ENCODE peak calls at places on chromosomes 16 and 17, in eight cellular contexts. One of them, this sample, is unnamed.

GRCh38 chr16:82830944-82831343 is 204.2 kb downstream of the CDH13 start:
- DNase-seq in uterus: no peak
- DNase-seq in pancreas: no peak
- DNase-seq in bronchial epithelial cell: no peak
- DNase-seq in dorsolateral prefrontal cortex: no peak
- DNase-seq in tibial artery: no peak
- DNase-seq in skeletal muscle cell: no peak
- DNase-seq in CD8-positive, alpha-beta T cell: no peak
- DNase-seq in this sample: no peak

GRCh38 chr16:74309789-74310781 is 13.5 kb downstream of the PSMD7 start:
- DNase-seq in tibial artery: no peak
- DNase-seq in bronchial epithelial cell: peak
- DNase-seq in dorsolateral prefrontal cortex: no peak
- DNase-seq in pancreas: no peak
- DNase-seq in CD8-positive, alpha-beta T cell: no peak
- DNase-seq in uterus: no peak
- DNase-seq in skeletal muscle cell: no peak
- DNase-seq in this sample: peak

GRCh38 chr17:78589885-78590284 is 12.7 kb upstream of the DNAH17 start:
- DNase-seq in CD8-positive, alpha-beta T cell: no peak
- DNase-seq in bronchial epithelial cell: no peak
- DNase-seq in pancreas: no peak
- DNase-seq in skeletal muscle cell: no peak
- DNase-seq in tibial artery: no peak
- DNase-seq in dorsolateral prefrontal cortex: no peak
- DNase-seq in uterus: no peak
- DNase-seq in this sample: no peak

GRCh38 chr17:3447625-3448024 is 14.0 kb upstream of the OR1E2 start:
- DNase-seq in skeletal muscle cell: no peak
- DNase-seq in dorsolateral prefrontal cortex: no peak
- DNase-seq in tibial artery: no peak
- DNase-seq in pancreas: no peak
- DNase-seq in bronchial epithelial cell: peak
- DNase-seq in CD8-positive, alpha-beta T cell: no peak
- DNase-seq in uterus: no peak
- DNase-seq in this sample: peak

GRCh38 chr17:7379134-7379533 is 1.8 kb upstream of the TNK1 start:
- DNase-seq in CD8-positive, alpha-beta T cell: no peak
- DNase-seq in uterus: no peak
- DNase-seq in skeletal muscle cell: no peak
- DNase-seq in dorsolateral prefrontal cortex: no peak
- DNase-seq in pancreas: no peak
- DNase-seq in tibial artery: no peak
- DNase-seq in bronchial epithelial cell: no peak
- DNase-seq in this sample: no peak

GRCh38 chr17:49260922-49261291 is 30.3 kb upstream of the PHOSPHO1 start:
- DNase-seq in dorsolateral prefrontal cortex: no peak
- DNase-seq in tibial artery: no peak
- DNase-seq in uterus: no peak
- DNase-seq in pancreas: no peak
- DNase-seq in skeletal muscle cell: no peak
- DNase-seq in CD8-positive, alpha-beta T cell: no peak
- DNase-seq in bronchial epithelial cell: no peak
- DNase-seq in this sample: no peak

GRCh38 chr16:89599451-89599858 is 14.0 kb upstream of the DPEP1 start:
- DNase-seq in uterus: no peak
- DNase-seq in skeletal muscle cell: no peak
- DNase-seq in dorsolateral prefrontal cortex: no peak
- DNase-seq in pancreas: peak
- DNase-seq in CD8-positive, alpha-beta T cell: no peak
- DNase-seq in bronchial epithelial cell: peak
- DNase-seq in tibial artery: no peak
- DNase-seq in this sample: no peak

GRCh38 chr17:8151120-8151640 is 1.0 kb downstream of the PER1 start:
- DNase-seq in pancreas: peak
- DNase-seq in CD8-positive, alpha-beta T cell: peak
- DNase-seq in tibial artery: peak
- DNase-seq in uterus: peak
- DNase-seq in dorsolateral prefrontal cortex: peak
- DNase-seq in skeletal muscle cell: peak
- DNase-seq in bronchial epithelial cell: peak
- DNase-seq in this sample: peak

GRCh38 chr17:18235743-18236256 is 10.4 kb downstream of the LLGL1 start:
- DNase-seq in uterus: no peak
- DNase-seq in skeletal muscle cell: peak
- DNase-seq in bronchial epithelial cell: peak
- DNase-seq in tibial artery: no peak
- DNase-seq in CD8-positive, alpha-beta T cell: no peak
- DNase-seq in pancreas: no peak
- DNase-seq in dorsolateral prefrontal cortex: no peak
- DNase-seq in this sample: no peak

GRCh38 chr17:42329025-42329976 is 41.0 kb downstream of the STAT5A start:
- DNase-seq in pancreas: no peak
- DNase-seq in uterus: no peak
- DNase-seq in bronchial epithelial cell: peak
- DNase-seq in skeletal muscle cell: no peak
- DNase-seq in CD8-positive, alpha-beta T cell: no peak
- DNase-seq in tibial artery: no peak
- DNase-seq in dorsolateral prefrontal cortex: no peak
- DNase-seq in this sample: no peak
- H3K4me3 ChIP-seq in pancreas: no peak
- H3K4me3 ChIP-seq in uterus: no peak
- H3K4me3 ChIP-seq in bronchial epithelial cell: no peak
- H3K4me3 ChIP-seq in skeletal muscle cell: no peak
- H3K4me3 ChIP-seq in CD8-positive, alpha-beta T cell: no peak
- H3K4me3 ChIP-seq in tibial artery: no peak
- H3K4me3 ChIP-seq in dorsolateral prefrontal cortex: no peak
- H3K4me3 ChIP-seq in this sample: no peak

GRCh38 chr17:79776378-79777165 is 1.4 kb upstream of the CBX2 start:
- DNase-seq in uterus: no peak
- DNase-seq in bronchial epithelial cell: no peak
- DNase-seq in dorsolateral prefrontal cortex: no peak
- DNase-seq in skeletal muscle cell: no peak
- DNase-seq in CD8-positive, alpha-beta T cell: no peak
- DNase-seq in tibial artery: no peak
- DNase-seq in pancreas: no peak
- DNase-seq in this sample: no peak

GRCh38 chr17:79775635-79776034 is 2.3 kb upstream of the CBX2 start:
- DNase-seq in bronchial epithelial cell: no peak
- DNase-seq in dorsolateral prefrontal cortex: no peak
- DNase-seq in skeletal muscle cell: no peak
- DNase-seq in uterus: no peak
- DNase-seq in CD8-positive, alpha-beta T cell: no peak
- DNase-seq in tibial artery: no peak
- DNase-seq in pancreas: no peak
- DNase-seq in this sample: no peak

GRCh38 chr17:79777844-79778503 is at the start of gene CBX2:
- DNase-seq in CD8-positive, alpha-beta T cell: peak
- DNase-seq in bronchial epithelial cell: peak
- DNase-seq in uterus: peak
- DNase-seq in pancreas: peak
- DNase-seq in tibial artery: no peak
- DNase-seq in dorsolateral prefrontal cortex: peak
- DNase-seq in skeletal muscle cell: no peak
- DNase-seq in this sample: peak

GRCh38 chr17:79778504-79779087 is 648 bp downstream of the CBX2 start:
- DNase-seq in CD8-positive, alpha-beta T cell: no peak
- DNase-seq in dorsolateral prefrontal cortex: no peak
- DNase-seq in tibial artery: no peak
- DNase-seq in pancreas: peak
- DNase-seq in skeletal muscle cell: no peak
- DNase-seq in uterus: no peak
- DNase-seq in bronchial epithelial cell: no peak
- DNase-seq in this sample: no peak

DNA sequence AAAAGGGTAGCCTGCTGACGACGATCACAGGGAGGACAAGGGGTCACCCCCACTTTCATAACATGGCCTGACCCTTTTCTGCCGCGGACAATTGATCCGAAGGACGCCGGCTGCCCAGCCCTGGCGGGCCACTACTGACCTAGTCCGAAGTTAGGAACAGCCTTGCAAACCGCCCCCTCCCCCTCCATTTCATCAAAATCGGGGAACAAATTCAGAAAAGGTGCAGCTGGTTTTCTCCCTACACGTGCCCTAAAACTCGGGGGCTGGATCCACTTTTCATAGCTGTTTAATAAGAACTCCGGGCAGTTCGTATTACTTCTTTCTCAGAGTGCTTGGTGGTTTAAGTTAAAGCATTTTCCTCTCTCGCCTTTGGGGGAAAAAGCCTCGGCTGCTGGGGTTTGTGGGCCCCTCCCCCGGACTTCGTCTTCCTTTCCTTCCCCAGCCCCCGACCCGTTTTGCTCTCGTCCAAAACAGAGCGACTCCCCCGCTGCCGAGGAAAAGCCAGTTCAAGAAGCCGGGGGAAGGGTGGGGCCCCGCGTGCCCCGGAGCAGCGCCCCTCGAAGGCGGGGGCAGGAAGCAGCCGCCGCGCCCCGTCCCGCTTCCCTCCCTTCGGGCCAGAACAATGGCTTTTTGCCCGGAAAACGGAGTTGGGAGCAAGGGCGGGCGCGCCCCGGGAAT is 643 bp upstream of the CBX2 start:
- DNase-seq in pancreas: peak
- DNase-seq in CD8-positive, alpha-beta T cell: no peak
- DNase-seq in dorsolateral prefrontal cortex: no peak
- DNase-seq in uterus: peak
- DNase-seq in bronchial epithelial cell: no peak
- DNase-seq in tibial artery: peak
- DNase-seq in skeletal muscle cell: no peak
- DNase-seq in this sample: peak
- H3K4me3 ChIP-seq in pancreas: peak
- H3K4me3 ChIP-seq in CD8-positive, alpha-beta T cell: peak
- H3K4me3 ChIP-seq in dorsolateral prefrontal cortex: peak
- H3K4me3 ChIP-seq in uterus: peak
- H3K4me3 ChIP-seq in bronchial epithelial cell: peak
- H3K4me3 ChIP-seq in tibial artery: peak
- H3K4me3 ChIP-seq in skeletal muscle cell: peak
- H3K4me3 ChIP-seq in this sample: peak

DNA sequence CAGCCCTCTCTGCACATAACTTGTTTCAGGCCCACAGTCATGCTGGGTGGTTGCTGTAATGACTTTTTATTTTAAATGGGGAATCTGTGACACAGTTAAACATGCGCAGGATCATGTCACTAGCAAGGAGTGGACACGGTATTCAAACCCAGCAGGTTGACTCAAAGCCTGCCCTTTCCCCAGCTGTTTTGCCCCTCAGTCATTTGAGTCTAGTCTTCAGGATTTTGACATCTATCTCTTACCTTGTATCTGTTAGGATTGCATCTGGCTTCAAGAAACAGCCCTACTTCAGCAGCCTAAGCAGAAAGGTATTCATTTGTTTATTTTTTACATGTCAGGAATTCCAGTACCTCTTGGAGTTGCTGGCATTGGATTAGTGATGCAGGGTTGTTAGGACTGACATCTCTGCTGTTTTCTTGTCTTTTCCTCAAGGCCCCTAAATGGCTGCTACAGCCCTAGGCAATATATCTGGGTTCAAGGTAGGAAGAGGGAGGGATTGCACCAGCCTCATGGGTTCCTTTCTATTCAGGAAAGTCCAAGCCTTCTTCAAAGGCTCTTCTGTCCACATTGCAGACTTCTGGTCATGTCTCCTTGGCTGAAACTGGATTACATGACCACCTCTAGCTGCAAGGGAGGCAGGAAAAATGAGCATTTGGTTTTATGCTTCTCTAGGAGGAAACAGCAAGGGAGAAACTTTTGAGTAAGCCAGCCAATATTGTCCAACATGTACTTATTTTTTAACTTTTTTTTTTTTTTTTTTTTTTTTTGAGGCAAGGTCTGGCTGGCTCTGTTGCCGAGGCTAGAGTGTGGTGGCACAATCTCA is 22.8 kb downstream of the ABCC1 start:
- DNase-seq in CD8-positive, alpha-beta T cell: no peak
- DNase-seq in dorsolateral prefrontal cortex: no peak
- DNase-seq in pancreas: no peak
- DNase-seq in bronchial epithelial cell: no peak
- DNase-seq in uterus: no peak
- DNase-seq in tibial artery: no peak
- DNase-seq in skeletal muscle cell: no peak
- DNase-seq in this sample: no peak
- H3K4me3 ChIP-seq in CD8-positive, alpha-beta T cell: no peak
- H3K4me3 ChIP-seq in dorsolateral prefrontal cortex: no peak
- H3K4me3 ChIP-seq in pancreas: no peak
- H3K4me3 ChIP-seq in bronchial epithelial cell: no peak
- H3K4me3 ChIP-seq in uterus: no peak
- H3K4me3 ChIP-seq in tibial artery: no peak
- H3K4me3 ChIP-seq in skeletal muscle cell: no peak
- H3K4me3 ChIP-seq in this sample: no peak

GRCh38 chr17:57915980-57916757 is 39.0 kb downstream of the CUEDC1 start:
- DNase-seq in pancreas: no peak
- DNase-seq in dorsolateral prefrontal cortex: no peak
- DNase-seq in uterus: no peak
- DNase-seq in skeletal muscle cell: no peak
- DNase-seq in tibial artery: no peak
- DNase-seq in bronchial epithelial cell: no peak
- DNase-seq in CD8-positive, alpha-beta T cell: no peak
- DNase-seq in this sample: no peak
- H3K4me3 ChIP-seq in pancreas: no peak
- H3K4me3 ChIP-seq in dorsolateral prefrontal cortex: no peak
- H3K4me3 ChIP-seq in uterus: no peak
- H3K4me3 ChIP-seq in skeletal muscle cell: no peak
- H3K4me3 ChIP-seq in tibial artery: no peak
- H3K4me3 ChIP-seq in bronchial epithelial cell: no peak
- H3K4me3 ChIP-seq in CD8-positive, alpha-beta T cell: no peak
- H3K4me3 ChIP-seq in this sample: no peak

This sample was measured in Jurkat, Clone E6-1.